ENCODE peak calls at places on chromosome 15, in five cellular contexts. One of them, this sample, is unnamed.

GRCh38 chr15:29870495-29871151 is 48.4 kb upstream of the TJP1 start:
- DNase-seq in IMR-90: no peak
- DNase-seq in K562: no peak
- DNase-seq in A549: no peak
- DNase-seq in HepG2: no peak
- DNase-seq in this sample: peak; percentile 41

GRCh38 chr15:75928680-75929608 is 25.3 kb downstream of the FBXO22 start:
- DNase-seq in HepG2: peak; percentile 20
- DNase-seq in A549: peak; percentile 75
- DNase-seq in K562: peak; percentile 28
- DNase-seq in IMR-90: peak; percentile 35
- DNase-seq in this sample: peak; percentile 10

GRCh38 chr15:47609693-47610092 is 107.6 kb upstream of the SEMA6D start:
- DNase-seq in IMR-90: no peak
- DNase-seq in HepG2: no peak
- DNase-seq in A549: no peak
- DNase-seq in K562: no peak
- DNase-seq in this sample: peak; percentile 25

GRCh38 chr15:63978511-63979226 is 67.6 kb downstream of the DAPK2 start:
- DNase-seq in HepG2: no peak
- DNase-seq in K562: no peak
- DNase-seq in A549: no peak
- DNase-seq in IMR-90: no peak
- DNase-seq in this sample: no peak

GRCh38 chr15:90192961-90193786 is 8.0 kb upstream of the SEMA4B start:
- DNase-seq in IMR-90: peak; percentile 53
- DNase-seq in HepG2: no peak
- DNase-seq in A549: no peak
- DNase-seq in K562: no peak
- DNase-seq in this sample: no peak

GRCh38 chr15:89441295-89441762 is 55.1 kb downstream of the RHCG start:
- DNase-seq in HepG2: no peak
- DNase-seq in IMR-90: no peak
- DNase-seq in A549: no peak
- DNase-seq in K562: no peak
- DNase-seq in this sample: peak; percentile 59

GRCh38 chr15:80431635-80432034 is 27.5 kb downstream of the ARNT2 start:
- DNase-seq in IMR-90: no peak
- DNase-seq in HepG2: no peak
- DNase-seq in A549: no peak
- DNase-seq in K562: no peak
- DNase-seq in this sample: no peak

GRCh38 chr15:100263721-100264455 is 77.9 kb downstream of the ADAMTS17 start:
- DNase-seq in K562: no peak
- DNase-seq in A549: no peak
- DNase-seq in HepG2: no peak
- DNase-seq in IMR-90: no peak
- DNase-seq in this sample: no peak

GRCh38 chr15:44836094-44836493 is 99.8 kb downstream of the TRIM69 start:
- DNase-seq in K562: no peak
- DNase-seq in HepG2: peak; percentile 97
- DNase-seq in A549: no peak
- DNase-seq in IMR-90: no peak
- DNase-seq in this sample: no peak

GRCh38 chr15:72481015-72481659 is 7.0 kb downstream of the ARIH1 start:
- DNase-seq in HepG2: no peak
- DNase-seq in IMR-90: no peak
- DNase-seq in K562: no peak
- DNase-seq in A549: no peak
- DNase-seq in this sample: no peak

GRCh38 chr15:97168704-97169475 is 791.6 kb upstream of the ARRDC4 start:
- DNase-seq in HepG2: no peak
- DNase-seq in A549: no peak
- DNase-seq in IMR-90: no peak
- DNase-seq in K562: no peak
- DNase-seq in this sample: no peak

GRCh38 chr15:89822611-89822950 is 7.9 kb upstream of the ANPEP start:
- DNase-seq in HepG2: no peak
- DNase-seq in IMR-90: no peak
- DNase-seq in A549: no peak
- DNase-seq in K562: no peak
- DNase-seq in this sample: no peak

GRCh38 chr15:80550219-80550909 is 144.7 kb upstream of the ABHD17C start:
- DNase-seq in A549: peak; percentile 32
- DNase-seq in K562: no peak
- DNase-seq in IMR-90: peak; percentile 98
- DNase-seq in HepG2: peak; percentile 37
- DNase-seq in this sample: no peak

GRCh38 chr15:49145651-49146609 is 9.5 kb downstream of the COPS2 start:
- DNase-seq in A549: peak; percentile 53
- DNase-seq in K562: no peak
- DNase-seq in IMR-90: peak; percentile 73
- DNase-seq in HepG2: peak; percentile 45
- DNase-seq in this sample: peak; percentile 33

GRCh38 chr15:73851679-73852078 is 21.7 kb upstream of the TBC1D21 start:
- DNase-seq in K562: peak; percentile 25
- DNase-seq in HepG2: peak; percentile 25
- DNase-seq in IMR-90: peak; percentile 64
- DNase-seq in A549: peak; percentile 44
- DNase-seq in this sample: no peak

GRCh38 chr15:32794973-32795372 is 77.2 kb downstream of the GREM1 start:
- DNase-seq in K562: no peak
- DNase-seq in IMR-90: peak; percentile 29
- DNase-seq in A549: no peak
- DNase-seq in HepG2: peak; percentile 29
- DNase-seq in this sample: no peak

GRCh38 chr15:90869601-90870353 is 1.4 kb downstream of the FURIN start:
- DNase-seq in A549: peak; percentile 73
- DNase-seq in IMR-90: peak; percentile 84
- DNase-seq in K562: peak; percentile 73
- DNase-seq in HepG2: no peak
- DNase-seq in this sample: no peak

GRCh38 chr15:31434418-31435255 is 108.0 kb downstream of the KLF13 start:
- DNase-seq in IMR-90: peak; percentile 93
- DNase-seq in HepG2: no peak
- DNase-seq in A549: no peak
- DNase-seq in K562: no peak
- DNase-seq in this sample: no peak

DNA sequence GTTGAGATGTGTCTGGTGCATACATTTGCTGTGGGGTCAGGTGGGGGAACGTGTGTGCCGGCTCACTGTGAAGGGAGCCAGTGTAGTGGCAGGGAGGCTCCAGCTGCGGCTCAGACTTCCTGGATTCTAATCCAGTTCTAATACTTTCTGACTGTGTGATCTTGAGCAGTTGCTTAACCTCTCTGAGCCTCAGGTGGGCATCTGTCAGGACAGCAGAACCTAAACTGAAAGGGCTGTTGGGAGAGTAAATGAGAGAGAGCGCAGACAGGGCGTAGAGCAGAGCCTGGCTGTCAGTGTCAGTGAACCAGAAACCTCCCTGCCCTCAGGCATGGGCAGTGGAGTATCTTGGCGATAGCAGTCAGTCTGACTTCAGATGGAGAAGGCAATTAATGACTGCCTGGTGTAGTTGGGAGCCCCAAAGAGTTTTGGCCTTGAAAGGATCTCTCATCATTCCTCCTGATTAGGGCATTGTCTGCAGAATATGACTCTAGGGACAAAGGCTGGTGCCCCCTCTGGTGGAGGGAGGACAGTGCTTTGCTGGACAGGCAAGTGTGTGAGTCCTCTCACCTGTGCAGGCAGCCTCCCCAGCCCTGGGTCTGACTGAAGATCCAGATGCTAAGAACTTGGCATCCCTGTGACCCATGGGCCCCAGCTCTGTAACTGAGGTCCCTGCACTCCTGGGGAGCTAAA is 9.6 kb downstream of the KBTBD13 start:
- DNase-seq in IMR-90: peak; percentile 16
- DNase-seq in HepG2: peak; percentile 72
- DNase-seq in A549: peak; percentile 64
- DNase-seq in K562: peak; percentile 58
- DNase-seq in this sample: peak; percentile 69
- TF ChIP-seq SMC3 in IMR-90: peak; percentile 32
- TF ChIP-seq SMC3 in HepG2: peak; percentile 78
- TF ChIP-seq SMC3 in A549: peak; percentile 35
- TF ChIP-seq SMC3 in K562: peak; percentile 38
- TF ChIP-seq SMC3 in this sample: peak; percentile 37

GRCh38 chr15:92907880-92908279 is 7.8 kb downstream of the CHD2 start:
- DNase-seq in K562: no peak
- DNase-seq in IMR-90: peak; percentile 90
- DNase-seq in A549: peak; percentile 78
- DNase-seq in HepG2: no peak
- DNase-seq in this sample: no peak
- TF ChIP-seq SMC3 in K562: no peak
- TF ChIP-seq SMC3 in IMR-90: no peak
- TF ChIP-seq SMC3 in A549: no peak
- TF ChIP-seq SMC3 in HepG2: no peak
- TF ChIP-seq SMC3 in this sample: no peak

GRCh38 chr15:38883987-38884386 is 319.4 kb upstream of the RASGRP1 start:
- DNase-seq in K562: no peak
- DNase-seq in A549: no peak
- DNase-seq in IMR-90: peak; percentile 27
- DNase-seq in HepG2: no peak
- DNase-seq in this sample: peak; percentile 67

GRCh38 chr15:38885001-38885400 is 320.4 kb upstream of the RASGRP1 start:
- DNase-seq in A549: peak; percentile 63
- DNase-seq in HepG2: peak; percentile 15
- DNase-seq in K562: no peak
- DNase-seq in IMR-90: peak; percentile 48
- DNase-seq in this sample: no peak

GRCh38 chr15:38886315-38887163 is 321.9 kb upstream of the RASGRP1 start:
- DNase-seq in HepG2: no peak
- DNase-seq in IMR-90: peak; percentile 93
- DNase-seq in K562: no peak
- DNase-seq in A549: peak; percentile 78
- DNase-seq in this sample: no peak

GRCh38 chr15:38888701-38889154 is 324.1 kb upstream of the RASGRP1 start:
- DNase-seq in IMR-90: no peak
- DNase-seq in HepG2: no peak
- DNase-seq in K562: no peak
- DNase-seq in A549: no peak
- DNase-seq in this sample: peak; percentile 40

GRCh38 chr15:38885477-38885952 is 320.9 kb upstream of the RASGRP1 start:
- DNase-seq in IMR-90: no peak
- DNase-seq in A549: peak; percentile 70
- DNase-seq in K562: no peak
- DNase-seq in HepG2: no peak
- DNase-seq in this sample: no peak
- TF ChIP-seq SMC3 in IMR-90: no peak
- TF ChIP-seq SMC3 in A549: no peak
- TF ChIP-seq SMC3 in K562: no peak
- TF ChIP-seq SMC3 in HepG2: no peak
- TF ChIP-seq SMC3 in this sample: no peak

DNA sequence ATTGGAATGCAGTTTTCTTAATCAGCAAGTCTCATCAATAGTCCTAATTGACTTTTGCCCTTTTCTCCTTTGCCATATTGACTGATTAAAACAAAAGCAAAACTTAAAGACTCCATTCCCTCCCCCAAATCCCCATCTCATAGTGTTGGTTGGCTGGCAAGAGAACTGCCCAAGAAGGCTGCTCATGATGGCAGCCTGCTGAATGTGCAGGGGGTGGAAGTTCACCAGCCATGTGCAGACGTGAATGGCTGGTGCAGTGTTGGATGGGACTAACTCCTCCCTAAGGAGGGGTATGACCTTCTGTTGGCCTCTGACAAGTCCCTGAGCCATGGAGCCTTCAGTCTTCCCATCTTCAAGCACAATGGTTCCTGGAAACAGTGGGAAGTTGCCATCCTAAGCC is 7.0 kb downstream of the SMAD3 start:
- DNase-seq in IMR-90: peak; percentile 33
- DNase-seq in A549: peak; percentile 80
- DNase-seq in HepG2: no peak
- DNase-seq in K562: no peak
- DNase-seq in this sample: no peak
- TF ChIP-seq SMC3 in IMR-90: no peak
- TF ChIP-seq SMC3 in A549: no peak
- TF ChIP-seq SMC3 in HepG2: no peak
- TF ChIP-seq SMC3 in K562: no peak
- TF ChIP-seq SMC3 in this sample: no peak

GRCh38 chr15:58962136-58962535 is 25.3 kb upstream of the RNF111 start:
- DNase-seq in HepG2: no peak
- DNase-seq in IMR-90: no peak
- DNase-seq in K562: no peak
- DNase-seq in A549: no peak
- DNase-seq in this sample: no peak

GRCh38 chr15:58967479-58967878 is 20.0 kb upstream of the RNF111 start:
- DNase-seq in A549: no peak
- DNase-seq in IMR-90: no peak
- DNase-seq in HepG2: no peak
- DNase-seq in K562: no peak
- DNase-seq in this sample: no peak

GRCh38 chr15:58962662-58963565 is 24.5 kb upstream of the RNF111 start:
- DNase-seq in K562: no peak
- DNase-seq in A549: peak; percentile 58
- DNase-seq in HepG2: no peak
- DNase-seq in IMR-90: no peak
- DNase-seq in this sample: no peak

GRCh38 chr15:58966698-58967097 is 20.8 kb upstream of the RNF111 start:
- DNase-seq in A549: no peak
- DNase-seq in HepG2: no peak
- DNase-seq in K562: no peak
- DNase-seq in IMR-90: peak; percentile 59
- DNase-seq in this sample: no peak
- TF ChIP-seq SMC3 in A549: no peak
- TF ChIP-seq SMC3 in HepG2: no peak
- TF ChIP-seq SMC3 in K562: no peak
- TF ChIP-seq SMC3 in IMR-90: no peak
- TF ChIP-seq SMC3 in this sample: no peak

DNA sequence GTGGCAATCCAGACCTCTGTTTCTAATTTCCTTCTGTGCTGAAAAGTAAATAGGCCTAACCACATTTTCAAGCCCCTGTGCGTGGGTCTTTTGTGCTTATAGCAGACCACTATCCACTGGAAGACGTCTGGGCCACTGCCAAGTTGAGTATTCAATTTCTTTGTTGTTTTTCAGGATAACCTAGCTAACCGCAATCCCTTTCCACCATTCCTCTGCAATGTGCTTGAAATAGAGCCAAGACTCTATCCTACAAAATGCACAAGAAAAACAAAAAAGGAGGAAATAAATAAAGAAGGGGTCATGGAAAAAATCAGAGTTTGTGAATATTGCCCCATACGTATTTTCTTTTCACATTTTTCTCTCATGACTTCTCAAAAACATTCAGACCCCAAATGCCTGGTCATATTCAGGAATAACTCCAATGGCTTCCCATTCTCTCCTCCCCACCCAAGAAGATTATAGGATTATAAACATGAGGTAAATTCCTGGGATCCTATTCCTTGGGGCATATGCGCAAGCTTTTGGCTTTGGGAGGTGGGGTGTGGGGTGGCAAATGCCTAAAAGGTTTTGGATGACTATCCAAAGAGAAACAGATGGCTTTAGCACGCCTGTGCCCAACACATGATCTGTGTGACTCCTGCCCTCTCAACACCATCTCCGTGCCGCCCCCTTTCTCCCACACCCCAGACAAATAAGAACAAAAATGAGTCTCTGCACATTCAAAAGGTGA is 217.9 kb upstream of the THBS1 start:
- DNase-seq in HepG2: no peak
- DNase-seq in K562: no peak
- DNase-seq in IMR-90: peak; percentile 96
- DNase-seq in A549: no peak
- DNase-seq in this sample: peak; percentile 4
- TF ChIP-seq SMC3 in HepG2: no peak
- TF ChIP-seq SMC3 in K562: no peak
- TF ChIP-seq SMC3 in IMR-90: no peak
- TF ChIP-seq SMC3 in A549: no peak
- TF ChIP-seq SMC3 in this sample: no peak

This sample was measured in SK-N-SH.